ENCODE peak calls at places on chromosomes 4 and X, in six cellular contexts. H is PC-9; S is upper lobe of right lung; M is effector memory CD4-positive, alpha-beta T cell; D is stomach; R is ovary. B is an unnamed sample.

GRCh38 chr4:20368926-20369325 is 117.2 kb downstream of the SLIT2 start:
- DNase-seq in H (no peak), S (no peak), M (no peak), D (no peak), R (no peak), B (no peak)

GRCh38 chrX:38726596-38726995 is 74.7 kb upstream of the MID1IP1 start:
- DNase-seq in H (no peak), S (no peak), M (no peak), D (no peak), R (no peak), B (no peak)

GRCh38 chr4:947491-947971 is 15.3 kb downstream of the TMEM175 start:
- DNase-seq in H (no peak), S (peak), M (no peak), D (no peak), R (peak), B (no peak)

GRCh38 chrX:8887004-8887403 is 85.8 kb upstream of the FAM9A start:
- DNase-seq in H (no peak), S (no peak), M (no peak), D (no peak), R (no peak), B (no peak)

GRCh38 chr4:80196259-80197131 is 808 bp upstream of the PRDM8 start:
- DNase-seq in H (no peak), S (no peak), M (no peak), D (no peak), R (no peak), B (no peak)

GRCh38 chr4:18020145-18020670 is 1.3 kb downstream of the LCORL start:
- DNase-seq in H (peak), S (no peak), M (no peak), D (no peak), R (no peak), B (no peak)

GRCh38 chrX:136488706-136489105 is 959 bp downstream of the BRS3 start:
- DNase-seq in H (no peak), S (no peak), M (no peak), D (no peak), R (no peak), B (no peak)

GRCh38 chr4:44016582-44017421 is 431.8 kb downstream of the KCTD8 start:
- DNase-seq in H (peak), S (peak), M (no peak), D (no peak), R (no peak), B (no peak)

GRCh38 chr4:15336410-15337184 is 91.2 kb upstream of the C1QTNF7 start:
- DNase-seq in H (no peak), S (no peak), M (no peak), D (no peak), R (no peak), B (no peak)

GRCh38 chr4:8607603-8608481 is 15.3 kb downstream of the CPZ start:
- DNase-seq in H (no peak), S (no peak), M (no peak), D (peak), R (peak), B (no peak)

GRCh38 chr4:33626242-33626641 is 2618.1 kb downstream of the ARAP2 start:
- DNase-seq in H (no peak), S (no peak), M (no peak), D (no peak), R (no peak), B (no peak)

GRCh38 chrX:51641421-51642021 is 22.8 kb upstream of the CENPVL3 start:
- DNase-seq in H (no peak), S (no peak), M (no peak), D (no peak), R (no peak), B (no peak)

GRCh38 chr4:55086561-55086960 is 38.8 kb downstream of the KDR start:
- DNase-seq in H (no peak), S (no peak), M (no peak), D (no peak), R (no peak), B (no peak)

GRCh38 chrX:1468250-1468772 is 15.6 kb upstream of the ASMTL start:
- DNase-seq in H (peak), S (peak), M (peak), D (peak), R (no peak), B (no peak)

GRCh38 chr4:4696521-4696920 is 154.7 kb upstream of the STX18 start:
- DNase-seq in H (no peak), S (no peak), M (no peak), D (no peak), R (no peak), B (no peak)

GRCh38 chrX:2523911-2524310 is 23.1 kb upstream of the DHRSX start:
- DNase-seq in H (no peak), S (no peak), M (no peak), D (no peak), R (no peak), B (no peak)

GRCh38 chrX:143988356-143988755 is 104.5 kb downstream of the UBE2NL start:
- DNase-seq in H (no peak), S (no peak), M (no peak), D (no peak), R (no peak), B (no peak)

GRCh38 chrX:68894513-68895338 is 65.9 kb downstream of the EFNB1 start:
- DNase-seq in H (peak), S (peak), M (no peak), D (peak), R (peak), B (no peak)

GRCh38 chr4:2923141-2923551 is 40.1 kb downstream of the NOP14 start:
- DNase-seq in H (no peak), S (peak), M (no peak), D (peak), R (no peak), B (no peak)

GRCh38 chr4:79492148-79492547 is 84.1 kb upstream of the GK2 start:
- DNase-seq in H (peak), S (no peak), M (no peak), D (no peak), R (no peak), B (no peak)

GRCh38 chr4:153393397-153393796 is 48.9 kb downstream of the MND1 start:
- DNase-seq in H (no peak), S (peak), M (no peak), D (no peak), R (no peak), B (no peak)

GRCh38 chr4:138948918-138949317 is 66.7 kb upstream of the NOCT start:
- DNase-seq in H (peak), S (no peak), M (no peak), D (no peak), R (no peak), B (no peak)

GRCh38 chr4:95409750-95410149 is 139.0 kb downstream of the UNC5C start:
- DNase-seq in H (no peak), S (no peak), M (no peak), D (no peak), R (no peak), B (no peak)

GRCh38 chr4:152000518-152000917 is 239.7 kb upstream of the GATB start:
- DNase-seq in H (no peak), S (no peak), M (no peak), D (no peak), R (no peak), B (no peak)

GRCh38 chrX:44785652-44786051 is 58.2 kb upstream of the DUSP21 start:
- DNase-seq in H (no peak), S (no peak), M (no peak), D (no peak), R (no peak), B (no peak)

GRCh38 chrX:148133099-148133725 is 152.1 kb downstream of the FMR1NB start:
- DNase-seq in H (no peak), S (no peak), M (no peak), D (no peak), R (no peak), B (no peak)

GRCh38 chrX:73851014-73852009 is 288.3 kb downstream of the CHIC1 start:
- DNase-seq in H (no peak), S (no peak), M (no peak), D (peak), R (peak), B (peak)

GRCh38 chrX:95884196-95884595 is 800.4 kb upstream of the DIAPH2 start:
- DNase-seq in H (no peak), S (no peak), M (no peak), D (no peak), R (peak), B (no peak)

GRCh38 chr4:118821590-118822293 is 14.2 kb downstream of the SEC24D start:
- DNase-seq in H (no peak), S (no peak), M (no peak), D (no peak), R (no peak), B (no peak)

GRCh38 chr4:183589710-183590109 is 69.3 kb downstream of the RWDD4 start:
- DNase-seq in H (no peak), S (no peak), M (no peak), D (no peak), R (no peak), B (no peak)

GRCh38 chr4:108483077-108483476 is 137.3 kb upstream of the RPL34 start:
- DNase-seq in H (no peak), S (no peak), M (no peak), D (no peak), R (no peak), B (no peak)

GRCh38 chrX:12802741-12803140 is 11.5 kb downstream of the PRPS2 start:
- DNase-seq in H (no peak), S (no peak), M (no peak), D (no peak), R (no peak), B (no peak)

GRCh38 chr4:336893-337142 is 796 bp upstream of the ZNF141 start:
- DNase-seq in H (no peak), S (no peak), M (no peak), D (no peak), R (peak), B (no peak)

GRCh38 chrX:11908371-11908770 is 150.3 kb downstream of the MSL3 start:
- DNase-seq in H (no peak), S (no peak), M (no peak), D (no peak), R (no peak), B (no peak)

GRCh38 chrX:153944140-153944799 is at the start of gene RENBP:
- DNase-seq in H (no peak), S (peak), M (no peak), D (peak), R (no peak), B (no peak)

GRCh38 chr4:84379881-84380618 is 119.0 kb downstream of the NKX6-1 start:
- DNase-seq in H (peak), S (no peak), M (no peak), D (no peak), R (no peak), B (no peak)

GRCh38 chr4:86011117-86011516 is 348.7 kb downstream of the MAPK10 start:
- DNase-seq in H (no peak), S (no peak), M (no peak), D (no peak), R (no peak), B (no peak)

GRCh38 chr4:76087007-76087769 is 12.7 kb downstream of the ART3 start:
- DNase-seq in H (peak), S (no peak), M (no peak), D (peak), R (no peak), B (no peak)

GRCh38 chrX:23390979-23391378 is 56.3 kb downstream of the PTCHD1 start:
- DNase-seq in H (no peak), S (no peak), M (no peak), D (no peak), R (no peak), B (no peak)

DNA sequence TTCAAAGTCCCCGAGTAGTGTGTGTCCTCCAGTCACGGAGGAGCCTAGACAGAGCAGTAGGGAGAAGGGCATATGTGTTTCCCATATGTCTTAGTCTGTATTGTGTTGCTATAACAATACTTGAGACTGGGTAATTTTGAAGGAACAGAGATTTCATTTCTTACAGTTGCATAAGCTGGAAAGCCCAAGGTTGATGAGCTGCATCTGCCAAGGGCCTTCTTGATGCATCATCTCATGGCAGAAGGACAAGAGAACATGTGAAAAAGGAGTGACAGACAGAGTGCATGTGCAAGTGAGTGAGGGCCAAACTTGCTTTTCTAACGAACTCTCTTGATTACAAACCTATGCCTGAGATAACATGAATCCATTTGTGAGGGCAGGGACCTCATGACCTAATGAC is 243.4 kb downstream of the ARHGAP10 start:
- DNase-seq in H (no peak), S (no peak), M (no peak), D (no peak), R (no peak), B (no peak)
- H3K27ac ChIP-seq in H (no peak), S (no peak), M (no peak), D (no peak), R (no peak), B (no peak)

GRCh38 chr4:19030536-19030935 is 1009.0 kb upstream of the LCORL start:
- DNase-seq in H (no peak), S (no peak), M (no peak), D (no peak), R (no peak), B (no peak)
- H3K27ac ChIP-seq in H (no peak), S (no peak), M (no peak), D (no peak), R (no peak), B (no peak)

GRCh38 chr4:102723511-102723910 is 37.3 kb downstream of the MANBA start:
- DNase-seq in H (no peak), S (no peak), M (no peak), D (no peak), R (no peak), B (no peak)

GRCh38 chr4:102726068-102726467 is 34.7 kb downstream of the MANBA start:
- DNase-seq in H (no peak), S (no peak), M (no peak), D (no peak), R (no peak), B (no peak)

GRCh38 chr4:102725229-102725628 is 35.5 kb downstream of the MANBA start:
- DNase-seq in H (no peak), S (no peak), M (no peak), D (no peak), R (no peak), B (no peak)

GRCh38 chr4:102717448-102718092 is 43.2 kb downstream of the MANBA start:
- DNase-seq in H (no peak), S (no peak), M (no peak), D (no peak), R (no peak), B (no peak)

GRCh38 chr4:102722740-102723139 is 38.0 kb downstream of the MANBA start:
- DNase-seq in H (no peak), S (no peak), M (no peak), D (no peak), R (no peak), B (no peak)
- H3K27ac ChIP-seq in H (no peak), S (no peak), M (no peak), D (no peak), R (no peak), B (no peak)

DNA sequence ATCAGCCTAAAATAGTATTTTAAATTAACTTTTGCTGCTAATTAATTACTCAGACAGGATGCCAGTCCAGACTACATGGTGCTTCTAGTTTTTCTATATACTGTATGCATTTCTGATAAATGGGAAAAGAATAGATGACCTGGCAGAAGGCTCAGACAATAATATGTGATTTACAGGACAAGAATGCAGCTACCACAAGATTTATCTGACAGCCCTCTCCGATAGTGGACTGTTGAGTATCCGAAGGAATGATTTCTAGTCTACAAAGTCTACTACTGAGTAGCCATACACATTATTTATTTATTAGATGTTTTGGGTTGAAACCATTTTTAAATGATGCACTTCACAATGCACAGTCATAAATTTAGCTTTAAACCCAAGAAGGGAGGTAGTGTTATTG is 212.8 kb downstream of the MAB21L2 start:
- DNase-seq in H (no peak), S (no peak), M (no peak), D (no peak), R (no peak), B (no peak)
- H3K27ac ChIP-seq in H (no peak), S (no peak), M (no peak), D (no peak), R (no peak), B (no peak)

B was measured in esophagus squamous epithelium.